ENCODE peak calls at places on chromosomes 12 and 14, in ten cellular contexts. V is fibroblast of lung; Y is CD8-positive, alpha-beta T cell; L is left ventricle myocardium inferior; B is osteoblast; D is lower leg skin; X is brain microvascular endothelial cell; Q is upper lobe of right lung; Z is AG10803; S is WERI-Rb-1. H is an unnamed sample.

GRCh38 chr14:68359862-68360552 is 432.9 kb downstream of the ZFP36L1 start:
- DNase-seq in D (peak; percentile 52), B (no peak), Y (no peak), L (peak; percentile 55), V (peak; percentile 25), Z (peak; percentile 72), X (no peak), Q (peak; percentile 86), S (no peak), H (no peak)

GRCh38 chr12:1927051-1927680 is 8.7 kb upstream of the CACNA2D4 start:
- DNase-seq in L (no peak), X (no peak), S (no peak), V (no peak), Q (peak; percentile 41), Y (no peak), B (peak; percentile 36), Z (no peak), D (no peak), H (no peak)

GRCh38 chr12:110015132-110015531 is 15.9 kb downstream of the ANKRD13A start:
- DNase-seq in Q (no peak), V (no peak), D (no peak), Z (no peak), B (no peak), Y (no peak), L (no peak), S (no peak), X (no peak), H (no peak)

GRCh38 chr12:9707864-9708808 is 24.8 kb downstream of the CLECL1 start:
- DNase-seq in B (peak; percentile 41), Z (peak; percentile 58), L (peak; percentile 34), X (peak; percentile 36), Q (no peak), S (peak; percentile 39), Y (peak; percentile 76), D (no peak), V (peak; percentile 71), H (no peak)

GRCh38 chr14:98775892-98776291 is 496.1 kb downstream of the BCL11B start:
- DNase-seq in Y (no peak), Q (no peak), B (no peak), S (no peak), L (no peak), X (no peak), D (no peak), Z (no peak), V (no peak), H (no peak)

GRCh38 chr14:43729149-43729548 is 777.9 kb downstream of the FSCB start:
- DNase-seq in V (no peak), L (no peak), Y (no peak), Z (no peak), S (no peak), D (no peak), B (no peak), X (no peak), Q (no peak), H (no peak)

GRCh38 chr14:89540830-89541470 is 123.9 kb upstream of the FOXN3 start:
- DNase-seq in B (peak; percentile 83), L (no peak), D (no peak), Y (no peak), X (peak; percentile 89), S (no peak), Z (peak; percentile 80), V (peak; percentile 81), Q (no peak), H (peak; percentile 4)

GRCh38 chr14:42980419-42980818 is 1373.7 kb downstream of the LRFN5 start:
- DNase-seq in Q (no peak), B (no peak), L (no peak), Y (no peak), Z (no peak), X (no peak), V (no peak), D (no peak), S (no peak), H (no peak)

DNA sequence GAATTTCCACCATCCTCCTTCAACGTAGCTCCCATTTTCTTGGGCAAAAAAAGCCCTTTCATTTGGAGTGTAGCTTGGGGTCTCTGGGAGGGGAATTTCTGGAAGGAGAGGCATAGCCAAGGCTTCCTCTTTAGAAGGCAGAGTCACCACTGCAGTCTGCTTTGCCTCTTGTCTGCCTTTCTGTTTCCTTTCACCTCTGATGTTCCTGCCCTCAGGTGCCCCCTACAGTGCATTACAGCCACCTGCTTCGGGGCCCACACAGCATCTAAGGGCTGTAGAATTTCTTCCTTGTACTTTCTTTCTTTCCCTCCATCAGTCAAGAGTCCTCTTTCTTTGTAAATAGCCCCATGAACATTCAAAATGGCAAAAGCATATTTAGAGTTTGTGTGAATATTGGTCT is 1313.9 kb downstream of the TMEM121 start:
- DNase-seq in S (peak; percentile 13), Y (peak; percentile 33), V (no peak), X (no peak), B (no peak), L (no peak), Z (no peak), D (no peak), Q (no peak), H (no peak)
- TF ChIP-seq CTCF in S (no peak), Y (peak; percentile 27), V (no peak), X (no peak), B (no peak), L (no peak), Z (no peak), D (no peak), Q (no peak), H (peak; percentile 19)

GRCh38 chr12:29781705-29782266 is 2.0 kb downstream of the TMTC1 start:
- DNase-seq in Y (no peak), Z (no peak), L (no peak), V (no peak), B (no peak), Q (no peak), S (no peak), D (no peak), X (no peak), H (no peak)
- H3K4me3 ChIP-seq in Y (no peak overlapping the region), Z (no peak overlapping the region), L (peak overlapping the region; percentile 94), V (peak overlapping the region; percentile 89), B (peak overlapping the region; percentile 86), Q (peak overlapping the region; percentile 60), S (no peak overlapping the region), D (peak overlapping the region; percentile 57), X (peak overlapping the region; percentile 71), H (no peak overlapping the region)

GRCh38 chr12:122980192-122981035 is at the start of gene ARL6IP4:
- DNase-seq in Z (peak; percentile 56), Y (peak; percentile 55), Q (peak; percentile 89), X (peak; percentile 24), L (peak; percentile 69), S (peak; percentile 54), D (no peak), V (peak; percentile 61), B (peak; percentile 98), H (no peak)
- TF ChIP-seq CTCF in Z (no peak), Y (no peak), Q (no peak), X (no peak), L (no peak), S (no peak), D (no peak), V (no peak), B (no peak), H (no peak)

GRCh38 chr12:14257303-14257733 is 108.2 kb upstream of the ATF7IP start:
- DNase-seq in Q (no peak), Z (no peak), V (no peak), L (peak; percentile 88), D (no peak), X (no peak), S (no peak), Y (no peak), B (no peak), H (no peak)
- H3K4me3 ChIP-seq in Q (no peak overlapping the region), Z (no peak overlapping the region), V (no peak overlapping the region), L (peak overlapping the region; percentile 45), D (no peak overlapping the region), X (no peak overlapping the region), S (no peak overlapping the region), Y (peak overlapping the region; percentile 17), B (peak overlapping the region; percentile 5), H (peak overlapping the region; percentile 3)

DNA sequence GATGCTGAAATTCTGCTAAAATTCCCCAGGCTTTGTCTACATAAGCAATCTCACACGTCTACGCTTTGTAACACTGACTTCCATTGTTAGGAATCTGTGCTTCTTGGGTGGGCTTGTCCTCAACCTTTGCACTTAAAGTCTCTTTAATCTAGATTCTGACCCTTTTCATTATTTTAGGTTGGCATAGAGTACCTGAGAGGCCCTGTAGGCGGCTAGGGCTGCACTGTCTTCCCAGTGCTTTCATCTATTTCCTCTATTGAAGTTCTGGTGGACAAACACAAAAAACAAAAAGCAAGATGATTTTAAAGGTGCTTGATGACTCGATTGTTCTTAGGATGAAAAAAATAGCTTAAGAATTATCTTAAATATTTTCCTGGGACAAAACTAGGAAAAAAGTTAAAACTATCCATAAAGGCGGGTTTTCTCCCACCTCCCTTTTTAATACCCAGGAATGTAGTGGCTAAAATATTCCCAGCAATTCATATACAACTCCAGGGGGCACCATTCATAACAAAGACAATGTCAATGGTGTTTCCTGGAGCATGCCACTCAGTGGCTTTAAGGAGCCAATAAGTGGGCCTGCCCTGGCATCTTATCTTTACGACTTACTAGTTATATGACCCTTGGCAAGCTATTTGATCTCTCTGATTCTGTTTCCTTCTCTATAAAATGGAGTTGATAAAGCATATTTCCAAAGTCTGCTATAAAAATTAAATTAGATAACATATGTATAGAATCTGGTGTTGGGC is 197.5 kb downstream of the STXBP6 start:
- DNase-seq in X (no peak), B (no peak), S (no peak), Y (no peak), Z (no peak), V (no peak), D (no peak), L (no peak), Q (no peak), H (no peak)
- TF ChIP-seq CTCF in X (no peak), B (no peak), S (no peak), Y (no peak), Z (no peak), V (no peak), D (no peak), L (no peak), Q (no peak), H (peak; percentile 13)

H was measured in epithelial cell of proximal tubule.